ENCODE peak calls at places on chromosomes 7 and 10, in seven cellular contexts. E is CD8-positive, alpha-beta memory T cell; B is SK-N-SH; C is tibial artery; A is astrocyte of the cerebellum; D is HCT116; F is foreskin fibroblast. L is an unnamed sample.

GRCh38 chr7:159121476-159121875 is 23.2 kb downstream of the VIPR2 start:
- DNase-seq in E (no peak), B (no peak), C (no peak), A (no peak), D (no peak), F (no peak), L (no peak)

GRCh38 chr7:17528636-17529035 is 230.2 kb downstream of the AHR start:
- DNase-seq in E (no peak), B (no peak), C (no peak), A (no peak), D (no peak), F (no peak), L (no peak)

GRCh38 chr10:31353574-31353973 is 34.6 kb downstream of the ZEB1 start:
- DNase-seq in E (peak), B (no peak), C (no peak), A (peak), D (peak), F (peak), L (peak)

GRCh38 chr10:35259769-35260397 is 76.4 kb upstream of the CCNY start:
- DNase-seq in E (no peak), B (no peak), C (no peak), A (peak), D (no peak), F (peak), L (peak)

GRCh38 chr7:140003913-140004382 is 58.8 kb downstream of the PARP12 start:
- DNase-seq in E (no peak), B (peak), C (no peak), A (peak), D (peak), F (peak), L (peak)

GRCh38 chr10:91088300-91089140 is 131.9 kb upstream of the PCGF5 start:
- DNase-seq in E (peak), B (no peak), C (no peak), A (no peak), D (peak), F (peak), L (no peak)

GRCh38 chr7:35424869-35425495 is 171.1 kb upstream of the TBX20 start:
- DNase-seq in E (peak), B (peak), C (peak), A (peak), D (peak), F (peak), L (peak)

GRCh38 chr7:156751319-156751718 is 110.7 kb downstream of the RNF32 start:
- DNase-seq in E (no peak), B (no peak), C (no peak), A (peak), D (peak), F (peak), L (peak)

GRCh38 chr10:30491204-30491603 is 57.2 kb downstream of the MAP3K8 start:
- DNase-seq in E (no peak), B (no peak), C (no peak), A (no peak), D (no peak), F (peak), L (peak)

GRCh38 chr10:110398419-110399162 is 93.9 kb upstream of the SMNDC1 start:
- DNase-seq in E (no peak), B (no peak), C (peak), A (peak), D (peak), F (peak), L (peak)

GRCh38 chr10:69871074-69871473 is 69.4 kb downstream of the COL13A1 start:
- DNase-seq in E (no peak), B (no peak), C (no peak), A (no peak), D (no peak), F (no peak), L (no peak)

GRCh38 chr10:116255931-116256748 is 16.9 kb downstream of the GFRA1 start:
- DNase-seq in E (no peak), B (no peak), C (no peak), A (peak), D (no peak), F (no peak), L (no peak)

GRCh38 chr7:94295805-94296204 is 98.9 kb upstream of the COL1A2 start:
- DNase-seq in E (no peak), B (peak), C (no peak), A (peak), D (no peak), F (peak), L (peak)

GRCh38 chr7:127039541-127039940 is 213.2 kb downstream of the GRM8 start:
- DNase-seq in E (no peak), B (no peak), C (no peak), A (no peak), D (no peak), F (no peak), L (no peak)

GRCh38 chr7:132455306-132455705 is 121.0 kb downstream of the PLXNA4 start:
- DNase-seq in E (peak), B (no peak), C (no peak), A (no peak), D (no peak), F (no peak), L (no peak)

GRCh38 chr7:44290250-44290616 is 35.2 kb downstream of the CAMK2B start:
- DNase-seq in E (no peak), B (peak), C (peak), A (no peak), D (no peak), F (no peak), L (no peak)

GRCh38 chr7:22640269-22640668 is 86.7 kb upstream of the IL6 start:
- DNase-seq in E (no peak), B (no peak), C (no peak), A (no peak), D (no peak), F (no peak), L (no peak)

GRCh38 chr10:61757525-61758397 is 95.0 kb downstream of the CABCOCO1 start:
- DNase-seq in E (no peak), B (no peak), C (peak), A (no peak), D (no peak), F (peak), L (peak)

GRCh38 chr10:61271127-61271780 is 181.9 kb downstream of the TMEM26 start:
- DNase-seq in E (no peak), B (no peak), C (no peak), A (no peak), D (no peak), F (peak), L (peak)

GRCh38 chr10:86690657-86691084 is 22.4 kb downstream of the LDB3 start:
- DNase-seq in E (no peak), B (no peak), C (no peak), A (no peak), D (no peak), F (no peak), L (no peak)

GRCh38 chr10:103685880-103686669 is 169.3 kb downstream of the SH3PXD2A start:
- DNase-seq in E (peak), B (peak), C (peak), A (no peak), D (peak), F (peak), L (no peak)

GRCh38 chr10:22086730-22087364 is 83.3 kb upstream of the DNAJC1 start:
- DNase-seq in E (no peak), B (peak), C (peak), A (peak), D (peak), F (peak), L (peak)

GRCh38 chr10:93788413-93789208 is 30.9 kb downstream of the LGI1 start:
- DNase-seq in E (no peak), B (no peak), C (no peak), A (no peak), D (no peak), F (no peak), L (no peak)

GRCh38 chr7:98779800-98780199 is 90.0 kb downstream of the TMEM130 start:
- DNase-seq in E (no peak), B (no peak), C (no peak), A (no peak), D (no peak), F (no peak), L (no peak)

GRCh38 chr7:40882071-40882658 is 747.4 kb downstream of the SUGCT start:
- DNase-seq in E (no peak), B (no peak), C (no peak), A (no peak), D (no peak), F (no peak), L (no peak)

GRCh38 chr7:25240340-25240739 is 12.1 kb upstream of the NPVF start:
- DNase-seq in E (no peak), B (no peak), C (peak), A (no peak), D (no peak), F (no peak), L (no peak)

GRCh38 chr10:19654576-19654975 is 161.7 kb upstream of the PLXDC2 start:
- DNase-seq in E (no peak), B (no peak), C (no peak), A (peak), D (no peak), F (peak), L (peak)

GRCh38 chr10:131997366-131998049 is 15.8 kb upstream of the BNIP3 start:
- DNase-seq in E (no peak), B (no peak), C (peak), A (peak), D (no peak), F (peak), L (peak)

GRCh38 chr7:111357691-111358090 is 204.6 kb downstream of the IMMP2L start:
- DNase-seq in E (no peak), B (no peak), C (no peak), A (peak), D (no peak), F (peak), L (peak)

GRCh38 chr10:50469288-50469687 is 154.5 kb downstream of the SGMS1 start:
- DNase-seq in E (no peak), B (no peak), C (no peak), A (peak), D (no peak), F (peak), L (peak)

GRCh38 chr10:112361951-112362770 is 11.8 kb upstream of the ACSL5 start:
- DNase-seq in E (no peak), B (no peak), C (peak), A (no peak), D (no peak), F (peak), L (peak)

GRCh38 chr10:16756561-16757221 is 60.5 kb downstream of the RSU1 start:
- DNase-seq in E (no peak), B (no peak), C (no peak), A (peak), D (no peak), F (peak), L (peak)

GRCh38 chr7:130368347-130368746 is 11.9 kb upstream of the CPA1 start:
- DNase-seq in E (no peak), B (no peak), C (no peak), A (no peak), D (no peak), F (no peak), L (no peak)

GRCh38 chr10:12502526-12503274 is 153.4 kb downstream of the CAMK1D start:
- DNase-seq in E (no peak), B (no peak), C (no peak), A (no peak), D (no peak), F (no peak), L (no peak)

GRCh38 chr7:38565289-38565688 is 65.9 kb downstream of the AMPH start:
- DNase-seq in E (no peak), B (no peak), C (no peak), A (no peak), D (no peak), F (no peak), L (no peak)

DNA sequence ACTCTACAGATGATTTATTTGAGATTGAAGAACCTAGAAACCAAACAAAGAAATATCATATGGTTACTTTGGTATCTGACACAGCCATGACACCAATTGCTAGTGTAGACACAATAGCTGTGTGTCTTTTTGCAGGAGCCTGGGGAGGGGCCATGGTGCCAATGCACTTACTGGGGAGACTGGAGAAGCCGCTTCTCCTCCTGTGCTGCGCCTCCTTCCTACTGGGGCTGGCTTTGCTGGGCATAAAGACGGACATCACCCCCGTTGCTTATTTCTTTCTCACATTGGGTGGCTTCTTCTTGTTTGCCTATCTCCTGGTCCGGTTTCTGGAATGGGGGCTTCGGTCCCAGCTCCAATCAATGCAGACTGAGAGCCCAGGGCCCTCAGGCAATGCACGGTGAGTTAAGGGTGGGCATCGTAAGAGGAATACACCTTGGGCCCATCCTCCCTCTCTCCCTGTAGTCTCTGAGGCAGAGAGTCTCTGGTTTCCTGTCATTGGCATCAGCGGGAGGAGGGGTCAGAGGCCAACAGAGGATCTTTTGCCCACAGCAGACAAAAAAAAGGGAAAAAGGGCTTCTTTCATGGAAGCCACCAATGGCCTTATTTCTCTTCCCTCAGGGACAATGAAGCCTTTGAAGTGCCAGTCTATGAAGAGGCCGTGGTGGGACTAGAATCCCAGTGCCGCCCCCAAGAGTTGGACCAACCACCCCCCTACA is 1.2 kb downstream of the TMEM139 start:
- DNase-seq in E (no peak), B (no peak), C (no peak), A (no peak), D (no peak), F (no peak), L (no peak)
- H3K4me3 ChIP-seq in E (no peak), B (no peak), C (no peak), A (no peak), D (no peak), F (no peak), L (no peak)

GRCh38 chr10:9096288-9096687 is 1041.8 kb downstream of the GATA3 start:
- DNase-seq in E (peak), B (no peak), C (no peak), A (no peak), D (no peak), F (no peak), L (no peak)
- H3K4me3 ChIP-seq in E (no peak), B (no peak), C (no peak), A (no peak), D (no peak), F (no peak), L (no peak)

GRCh38 chr7:135768990-135769389 is 20.4 kb upstream of the FAM180A start:
- DNase-seq in E (no peak), B (no peak), C (no peak), A (no peak), D (no peak), F (no peak), L (no peak)
- H3K4me3 ChIP-seq in E (no peak), B (no peak), C (no peak), A (no peak), D (no peak), F (no peak), L (no peak)

GRCh38 chr7:102913846-102914245 is 1.0 kb downstream of the LRRC17 start:
- DNase-seq in E (no peak), B (no peak), C (no peak), A (no peak), D (no peak), F (no peak), L (no peak)

GRCh38 chr7:102912742-102913141 is at the start of gene LRRC17:
- DNase-seq in E (no peak), B (no peak), C (no peak), A (peak), D (no peak), F (peak), L (peak)

GRCh38 chr7:102916881-102917280 is 4.1 kb downstream of the LRRC17 start:
- DNase-seq in E (no peak), B (no peak), C (no peak), A (no peak), D (no peak), F (peak), L (no peak)

GRCh38 chr7:102916426-102916825 is 3.6 kb downstream of the LRRC17 start:
- DNase-seq in E (no peak), B (no peak), C (no peak), A (peak), D (no peak), F (peak), L (peak)

DNA sequence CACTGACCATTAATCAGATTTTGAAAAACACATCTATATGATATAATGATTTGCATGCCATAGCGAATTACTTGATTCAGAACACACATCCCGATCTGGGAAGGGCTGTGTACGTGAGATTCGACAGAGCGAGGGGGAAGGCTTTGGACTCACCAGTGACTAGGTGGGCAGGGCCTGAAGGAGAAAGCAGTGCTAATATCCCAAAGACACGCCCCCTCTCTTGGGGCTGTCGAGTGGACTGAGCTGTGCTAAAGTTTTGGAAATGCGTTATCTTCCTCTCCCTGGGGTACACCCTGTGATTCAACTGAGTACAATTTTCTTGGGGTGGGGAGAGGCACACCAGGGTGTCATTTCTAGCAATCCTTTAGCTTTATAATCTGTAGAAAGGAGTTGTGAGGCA is 1.8 kb downstream of the LRRC17 start:
- DNase-seq in E (no peak), B (no peak), C (peak), A (no peak), D (no peak), F (peak), L (no peak)
- H3K4me3 ChIP-seq in E (no peak), B (no peak), C (peak), A (peak), D (no peak), F (peak), L (peak)

GRCh38 chr10:29067628-29068027 is 221.2 kb upstream of the LYZL1 start:
- DNase-seq in E (no peak), B (no peak), C (no peak), A (no peak), D (no peak), F (no peak), L (no peak)

GRCh38 chr10:29067161-29067560 is 221.7 kb upstream of the LYZL1 start:
- DNase-seq in E (no peak), B (no peak), C (no peak), A (peak), D (no peak), F (no peak), L (no peak)

GRCh38 chr10:29068984-29069383 is 219.9 kb upstream of the LYZL1 start:
- DNase-seq in E (no peak), B (no peak), C (no peak), A (no peak), D (no peak), F (no peak), L (no peak)

GRCh38 chr10:29069952-29070351 is 218.9 kb upstream of the LYZL1 start:
- DNase-seq in E (no peak), B (no peak), C (no peak), A (no peak), D (no peak), F (no peak), L (no peak)

DNA sequence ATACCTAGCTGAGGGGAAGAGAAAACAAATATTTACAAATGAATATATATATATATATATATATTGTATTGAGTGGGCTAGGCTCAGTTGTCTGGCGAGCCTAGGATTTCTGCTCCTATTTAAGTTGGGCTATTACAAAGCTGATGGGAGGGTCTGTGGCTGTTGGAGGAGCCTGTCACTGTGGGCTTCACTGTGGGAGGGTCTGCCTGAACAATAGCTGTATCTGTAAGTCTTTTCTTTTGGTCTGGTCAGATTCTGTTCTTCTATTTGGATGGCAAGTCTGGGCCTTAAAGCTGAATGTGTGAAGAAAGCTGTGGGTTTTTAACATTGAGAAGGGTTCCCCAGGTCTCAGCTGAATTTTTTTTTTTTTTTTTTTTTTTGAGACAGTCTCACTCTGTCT is 220.6 kb upstream of the LYZL1 start:
- DNase-seq in E (no peak), B (no peak), C (no peak), A (no peak), D (no peak), F (no peak), L (no peak)
- H3K4me3 ChIP-seq in E (no peak), B (no peak), C (no peak), A (no peak), D (no peak), F (no peak), L (no peak)

DNA sequence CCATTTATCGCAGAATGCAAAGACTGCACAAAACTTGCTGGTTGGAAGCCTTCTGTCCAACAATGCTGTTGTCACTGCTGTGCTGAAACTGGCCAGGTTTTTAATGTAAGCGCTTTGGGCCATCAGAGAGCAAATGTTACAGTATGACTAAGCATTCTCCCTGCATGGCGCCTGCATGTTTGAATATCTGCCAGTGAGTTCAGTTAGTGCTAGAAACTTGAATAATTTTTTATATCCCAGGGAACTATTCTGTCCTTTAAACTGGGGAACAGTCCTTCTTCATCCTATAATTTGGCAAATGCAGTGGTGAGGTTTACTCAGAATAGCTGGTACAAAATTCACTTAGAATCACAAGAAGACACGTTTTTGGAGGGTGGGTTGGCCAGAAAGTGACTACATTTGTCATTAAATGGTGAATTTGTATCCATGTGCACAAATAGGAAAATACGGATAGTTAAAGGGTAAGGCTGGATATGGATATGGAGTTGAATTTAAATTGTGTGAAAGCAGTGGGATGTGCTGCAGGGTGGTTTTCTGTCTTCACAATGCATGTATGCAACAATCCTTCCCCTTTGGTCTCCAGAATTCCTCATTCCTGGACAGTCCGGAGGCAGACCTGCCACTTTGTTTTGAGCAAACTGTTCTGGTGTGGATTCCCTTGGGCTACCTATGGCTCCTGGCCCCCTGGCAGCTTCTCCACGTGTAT is 1.7 kb downstream of the ABCC2 start:
- DNase-seq in E (no peak), B (no peak), C (no peak), A (peak), D (no peak), F (peak), L (peak)
- H3K4me3 ChIP-seq in E (no peak), B (no peak), C (no peak), A (no peak), D (peak), F (no peak), L (no peak)

DNA sequence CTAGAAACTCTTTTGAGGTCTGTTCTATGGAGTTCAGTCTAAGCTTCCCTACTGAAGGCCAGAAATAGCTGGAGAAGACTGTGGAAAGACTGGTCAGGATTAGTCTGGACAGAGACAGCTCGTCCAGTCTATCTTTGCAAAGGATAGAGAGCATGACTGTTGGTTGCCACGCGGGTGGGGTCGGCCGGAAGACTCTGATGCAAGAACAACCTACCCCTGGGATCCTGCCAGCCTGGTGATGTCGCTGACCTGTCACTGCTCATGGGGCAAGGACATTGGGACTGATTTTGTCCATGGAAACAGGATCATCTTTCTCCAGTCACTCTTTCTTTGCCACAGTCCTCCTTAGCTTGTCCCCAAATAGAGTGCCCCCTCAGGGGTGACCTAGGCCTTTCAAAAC is 337.6 kb upstream of the NPSR1 start:
- DNase-seq in E (no peak), B (no peak), C (no peak), A (no peak), D (no peak), F (no peak), L (no peak)
- H3K4me3 ChIP-seq in E (no peak), B (peak), C (no peak), A (no peak), D (no peak), F (no peak), L (no peak)